ENCODE peak calls at places on chromosomes 16 and 17, in five cellular contexts. Z is prostate gland, I is testis, D is sigmoid colon, L is breast epithelium. H is an unnamed sample. For H3K4me1, the result is how much of the 10 kb centered on the place peaks cover.

GRCh38 chr16:21222495-21223337 is 10.8 kb upstream of the ANKS4B start:
- DNase-seq in Z (no peak), I (no peak), D (no peak), L (no peak), H (peak)

GRCh38 chr17:81032641-81033422 is 2.1 kb upstream of the BAIAP2 start:
- DNase-seq in Z (no peak), I (no peak), D (no peak), L (no peak), H (no peak)

GRCh38 chr16:74184839-74185238 is 111.8 kb upstream of the PSMD7 start:
- DNase-seq in Z (no peak), I (no peak), D (no peak), L (no peak), H (no peak)

GRCh38 chr16:29192329-29193247 is 207.7 kb downstream of the LAT start:
- DNase-seq in Z (no peak), I (peak), D (no peak), L (peak), H (no peak)

GRCh38 chr17:43467981-43468541 is 15.7 kb upstream of the DHX8 start:
- DNase-seq in Z (no peak), I (no peak), D (peak), L (no peak), H (no peak)

GRCh38 chr17:44070455-44071197 is at the start of gene G6PC3:
- DNase-seq in Z (peak), I (peak), D (peak), L (peak), H (peak)

GRCh38 chr17:42421479-42422332 is 1.4 kb downstream of the CAVIN1 start:
- DNase-seq in Z (no peak), I (no peak), D (peak), L (peak), H (no peak)

GRCh38 chr16:69567031-69567680 is 1.4 kb downstream of the NFAT5 start:
- DNase-seq in Z (peak), I (peak), D (no peak), L (no peak), H (no peak)

GRCh38 chr17:56185491-56185890 is 32.2 kb downstream of the ANKFN1 start:
- DNase-seq in Z (no peak), I (no peak), D (no peak), L (no peak), H (no peak)

GRCh38 chr16:49567940-49568339 is 194.3 kb downstream of the C16orf78 start:
- DNase-seq in Z (no peak), I (peak), D (no peak), L (no peak), H (no peak)

GRCh38 chr16:12132290-12132689 is 155.8 kb downstream of the SNX29 start:
- DNase-seq in Z (no peak), I (no peak), D (no peak), L (no peak), H (no peak)

GRCh38 chr17:61555127-61555531 is 35.9 kb downstream of the NACA2 start:
- DNase-seq in Z (no peak), I (no peak), D (no peak), L (no peak), H (no peak)

GRCh38 chr17:53792997-53793396 is 29.7 kb upstream of the KIF2B start:
- DNase-seq in Z (no peak), I (no peak), D (no peak), L (no peak), H (no peak)

GRCh38 chr16:11956558-11956957 is 8.5 kb upstream of the TNFRSF17 start:
- DNase-seq in Z (no peak), I (no peak), D (peak), L (no peak), H (no peak)

GRCh38 chr17:56521439-56522141 is 71.9 kb upstream of the NOG start:
- DNase-seq in Z (no peak), I (no peak), D (no peak), L (no peak), H (no peak)

GRCh38 chr16:66084306-66084705 is 282.2 kb upstream of the CDH5 start:
- DNase-seq in Z (no peak), I (no peak), D (no peak), L (no peak), H (no peak)

GRCh38 chr16:31386157-31386984 is 6.8 kb upstream of the ITGAD start:
- DNase-seq in Z (no peak), I (no peak), D (no peak), L (no peak), H (no peak)

GRCh38 chr17:51355314-51356083 is 95.2 kb downstream of the UTP18 start:
- DNase-seq in Z (no peak), I (no peak), D (no peak), L (no peak), H (no peak)

GRCh38 chr17:61492759-61493526 is 40.7 kb downstream of the TBX4 start:
- DNase-seq in Z (no peak), I (no peak), D (no peak), L (no peak), H (no peak)

GRCh38 chr17:1890758-1891450 is 61.1 kb downstream of the RPA1 start:
- DNase-seq in Z (no peak), I (no peak), D (no peak), L (no peak), H (no peak)

GRCh38 chr17:36089888-36090836 is at the start of gene CCL3:
- DNase-seq in Z (no peak), I (no peak), D (no peak), L (no peak), H (no peak)

GRCh38 chr16:70805787-70806186 is 4.8 kb upstream of the VAC14 start:
- DNase-seq in Z (no peak), I (no peak), D (no peak), L (no peak), H (no peak)

GRCh38 chr17:69874220-69874670 is 200.8 kb upstream of the KCNJ16 start:
- DNase-seq in Z (no peak), I (no peak), D (no peak), L (no peak), H (no peak)

GRCh38 chr16:85899444-85899843 is 482 bp downstream of the IRF8 start:
- DNase-seq in Z (no peak), I (no peak), D (no peak), L (no peak), H (no peak)

GRCh38 chr16:17170435-17170834 is 300.3 kb downstream of the XYLT1 start:
- DNase-seq in Z (no peak), I (no peak), D (no peak), L (no peak), H (no peak)
- H3K27ac ChIP-seq in Z (no peak), I (no peak), D (no peak), L (no peak), H (no peak)

DNA sequence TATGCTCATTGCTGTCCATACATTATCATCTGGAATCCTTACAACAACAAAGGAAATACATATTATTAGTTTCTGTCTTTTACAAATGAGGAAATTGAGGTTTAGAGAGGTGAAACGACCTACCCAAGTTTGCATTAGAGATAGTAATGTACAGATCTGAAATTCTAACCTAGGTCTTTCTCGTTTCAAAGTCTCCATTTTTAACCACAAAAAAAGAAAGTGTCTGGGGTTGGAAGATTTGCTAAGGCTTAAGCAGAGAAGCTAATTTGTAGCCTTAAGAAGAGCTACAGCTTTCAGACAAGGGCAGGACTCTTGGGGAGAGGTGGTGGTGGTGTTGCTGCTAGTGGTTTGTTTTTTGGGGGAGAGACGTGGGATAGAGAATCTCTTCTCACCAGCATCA is 19.2 kb downstream of the CIITA start:
- DNase-seq in Z (no peak), I (no peak), D (no peak), L (no peak), H (no peak)
- H3K4me1 ChIP-seq in Z (under half), I (under half), D (under half), L (under half), H (under half)

GRCh38 chr17:82973456-82974135 is 105.8 kb upstream of the METRNL start:
- DNase-seq in Z (no peak), I (peak), D (no peak), L (no peak), H (no peak)

GRCh38 chr17:82970818-82971610 is 108.4 kb upstream of the METRNL start:
- DNase-seq in Z (no peak), I (peak), D (no peak), L (no peak), H (peak)

GRCh38 chr17:82967268-82968032 is 112.0 kb upstream of the METRNL start:
- DNase-seq in Z (no peak), I (no peak), D (no peak), L (no peak), H (peak)

GRCh38 chr17:82972836-82973372 is 106.5 kb upstream of the METRNL start:
- DNase-seq in Z (no peak), I (peak), D (no peak), L (no peak), H (no peak)

GRCh38 chr17:82970067-82970466 is 109.3 kb upstream of the METRNL start:
- DNase-seq in Z (no peak), I (peak), D (no peak), L (no peak), H (no peak)
- H3K27ac ChIP-seq in Z (no peak), I (no peak), D (no peak), L (no peak), H (no peak)

GRCh38 chr16:24315343-24315742 is 59.2 kb downstream of the CACNG3 start:
- DNase-seq in Z (no peak), I (no peak), D (no peak), L (no peak), H (no peak)

DNA sequence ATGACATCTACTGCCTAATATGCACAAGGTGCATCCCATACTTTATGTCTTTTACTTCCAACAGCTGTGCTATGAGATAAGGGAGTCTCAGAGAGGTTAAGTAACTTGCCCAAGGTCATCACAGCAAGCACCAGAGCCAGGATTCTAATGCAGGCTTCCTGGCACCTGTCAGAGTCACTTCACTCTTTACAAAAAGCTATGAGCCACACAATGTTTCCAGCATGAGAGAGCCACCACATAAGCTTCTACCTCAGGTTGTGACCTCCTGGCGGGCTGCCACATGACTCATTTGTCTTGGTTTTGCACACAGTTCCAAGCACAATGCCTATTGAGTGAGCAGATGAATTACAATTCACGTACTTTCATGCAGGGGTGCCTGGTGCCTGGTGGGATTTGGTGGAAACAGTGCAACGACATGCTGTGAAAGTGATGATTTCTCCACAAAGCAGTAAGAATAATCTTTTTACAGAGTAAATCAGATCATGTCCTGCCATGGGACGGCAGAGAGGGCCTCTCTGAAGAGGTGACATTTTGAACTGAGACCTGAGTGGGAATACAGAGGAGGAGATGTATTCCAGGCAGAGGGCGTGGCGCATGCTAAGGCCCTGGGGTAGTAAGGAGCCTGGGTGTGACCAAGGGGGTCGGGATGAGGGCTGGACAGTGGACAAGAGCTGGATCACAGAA is 53.2 kb downstream of the CACNG3 start:
- DNase-seq in Z (no peak), I (peak), D (no peak), L (no peak), H (no peak)
- H3K4me1 ChIP-seq in Z (under half), I (under half), D (under half), L (under half), H (under half)

DNA sequence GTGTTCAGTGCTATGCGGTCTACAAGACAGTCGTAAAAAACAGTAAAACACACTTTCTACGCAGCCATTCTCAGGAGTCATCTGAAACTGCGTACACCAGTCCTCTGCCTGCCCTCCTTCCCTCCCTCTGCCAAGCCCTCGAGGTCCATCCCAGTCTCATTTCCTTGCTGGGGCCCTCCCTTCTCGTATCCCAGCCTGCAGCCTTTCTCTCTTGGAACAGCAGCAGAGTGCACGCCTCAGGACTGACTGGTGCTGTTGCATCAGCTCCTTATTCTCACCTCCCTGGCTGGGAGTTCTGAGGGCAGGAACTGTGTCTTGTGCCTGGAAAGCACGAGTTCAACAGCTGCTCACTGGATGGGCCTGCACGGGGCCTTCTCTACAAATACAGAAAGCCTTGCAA is 12.5 kb downstream of the FAHD1 start:
- DNase-seq in Z (no peak), I (no peak), D (no peak), L (no peak), H (no peak)
- H3K27ac ChIP-seq in Z (no peak), I (no peak), D (no peak), L (no peak), H (no peak)

DNA sequence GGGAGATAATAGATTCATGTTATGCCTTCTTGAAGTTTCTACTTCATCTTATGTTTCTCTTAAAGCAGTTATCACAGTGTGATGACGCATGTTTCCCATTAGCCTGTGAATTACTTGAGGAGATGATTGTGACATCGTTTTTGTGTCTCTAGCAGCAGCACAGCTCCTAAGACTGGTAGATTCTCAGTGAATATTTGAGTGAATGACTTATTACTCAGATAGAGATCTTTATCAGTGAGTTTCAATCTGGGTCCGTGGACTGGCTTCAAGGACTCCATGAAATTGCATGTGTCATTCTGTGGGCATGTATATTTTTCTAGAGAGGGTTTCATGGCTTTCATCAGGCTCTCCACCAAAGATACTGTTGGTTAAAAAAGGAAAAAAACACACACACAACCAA is 29.9 kb downstream of the YPEL2 start:
- DNase-seq in Z (no peak), I (no peak), D (no peak), L (no peak), H (no peak)
- H3K4me1 ChIP-seq in Z (under half), I (half or more), D (half or more), L (under half), H (under half)

GRCh38 chr17:78925662-78926555 is 722 bp upstream of the TIMP2 start:
- DNase-seq in Z (no peak), I (peak), D (peak), L (peak), H (peak)

GRCh38 chr17:78923660-78924453 is 1.3 kb downstream of the TIMP2 start:
- DNase-seq in Z (peak), I (peak), D (peak), L (peak), H (peak)

GRCh38 chr17:78924481-78925151 is 571 bp downstream of the TIMP2 start:
- DNase-seq in Z (no peak), I (no peak), D (no peak), L (no peak), H (peak)

GRCh38 chr17:78922876-78923498 is 2.2 kb downstream of the TIMP2 start:
- DNase-seq in Z (no peak), I (peak), D (no peak), L (no peak), H (no peak)

DNA sequence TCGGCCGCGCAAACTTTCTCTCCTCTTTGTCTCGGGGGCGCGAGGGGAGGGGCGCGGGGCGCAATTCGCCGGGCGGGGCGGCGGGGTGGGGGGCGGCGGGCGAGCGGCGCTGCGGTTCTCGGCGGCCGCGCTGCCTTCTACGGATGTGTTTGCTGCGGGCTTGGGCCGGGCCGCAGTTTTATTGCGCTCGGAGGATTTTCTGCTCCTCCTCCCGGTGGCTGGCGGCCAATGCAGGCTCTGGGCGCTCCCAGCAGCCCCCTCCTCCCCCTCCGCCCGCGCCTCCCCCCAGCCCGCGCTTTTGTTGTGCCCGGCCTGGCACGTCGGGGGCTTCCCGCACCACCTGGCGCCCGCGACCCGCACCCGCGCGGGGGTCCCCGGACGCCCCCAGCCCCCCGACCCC is at the start of gene TIMP2:
- DNase-seq in Z (peak), I (peak), D (peak), L (peak), H (peak)
- H3K27ac ChIP-seq in Z (peak), I (peak), D (peak), L (peak), H (peak)

GRCh38 chr16:53523126-53523804 is 20.3 kb upstream of the AKTIP start:
- DNase-seq in Z (no peak), I (no peak), D (no peak), L (no peak), H (no peak)
- H3K4me1 ChIP-seq in Z (under half), I (under half), D (under half), L (under half), H (under half)

GRCh38 chr16:78307824-78308528 is 208.5 kb downstream of the WWOX start:
- DNase-seq in Z (no peak), I (no peak), D (no peak), L (no peak), H (no peak)
- H3K27ac ChIP-seq in Z (no peak), I (no peak), D (no peak), L (no peak), H (no peak)

H was measured in colonic mucosa.